ENCODE peak calls at places on chromosomes 6 and 20, in seven cellular contexts. One of them, this sample, is unnamed.

GRCh38 chr6:158772851-158773371 is 46.3 kb downstream of the EZR start:
- DNase-seq in fibroblast of lung: peak; percentile 19
- DNase-seq in EL: peak; percentile 31
- DNase-seq in NCI-H524 treated with DMSO at 0.1 percent for 48 hours: no peak
- DNase-seq in dorsolateral prefrontal cortex: no peak
- DNase-seq in activated CD4-positive, alpha-beta T cell treated with anti-CD3 and anti-CD28 coated beads, Interleukin-2, amount 50 U/mL, for 24 hours: no peak
- DNase-seq in SW 1271: peak; percentile 11
- DNase-seq in this sample: no peak

GRCh38 chr6:107957165-107957908 is 671 bp downstream of the SEC63 start:
- DNase-seq in fibroblast of lung: peak; percentile 77
- DNase-seq in EL: peak; percentile 70
- DNase-seq in NCI-H524 treated with DMSO at 0.1 percent for 48 hours: peak; percentile 21
- DNase-seq in dorsolateral prefrontal cortex: no peak
- DNase-seq in activated CD4-positive, alpha-beta T cell treated with anti-CD3 and anti-CD28 coated beads, Interleukin-2, amount 50 U/mL, for 24 hours: peak; percentile 38
- DNase-seq in SW 1271: peak; percentile 49
- DNase-seq in this sample: peak; percentile 20

GRCh38 chr6:90294614-90294988 is 2.0 kb downstream of the BACH2 start:
- DNase-seq in fibroblast of lung: no peak
- DNase-seq in EL: no peak
- DNase-seq in NCI-H524 treated with DMSO at 0.1 percent for 48 hours: no peak
- DNase-seq in dorsolateral prefrontal cortex: no peak
- DNase-seq in activated CD4-positive, alpha-beta T cell treated with anti-CD3 and anti-CD28 coated beads, Interleukin-2, amount 50 U/mL, for 24 hours: no peak
- DNase-seq in SW 1271: no peak
- DNase-seq in this sample: no peak

GRCh38 chr6:36197739-36198221 is 1.2 kb downstream of the BRPF3 start:
- DNase-seq in fibroblast of lung: no peak
- DNase-seq in EL: peak; percentile 6
- DNase-seq in NCI-H524 treated with DMSO at 0.1 percent for 48 hours: no peak
- DNase-seq in dorsolateral prefrontal cortex: no peak
- DNase-seq in activated CD4-positive, alpha-beta T cell treated with anti-CD3 and anti-CD28 coated beads, Interleukin-2, amount 50 U/mL, for 24 hours: no peak
- DNase-seq in SW 1271: no peak
- DNase-seq in this sample: peak; percentile 31

GRCh38 chr6:3561745-3562144 is 104.9 kb upstream of the SLC22A23 start:
- DNase-seq in fibroblast of lung: peak; percentile 23
- DNase-seq in EL: no peak
- DNase-seq in NCI-H524 treated with DMSO at 0.1 percent for 48 hours: peak; percentile 54
- DNase-seq in dorsolateral prefrontal cortex: no peak
- DNase-seq in activated CD4-positive, alpha-beta T cell treated with anti-CD3 and anti-CD28 coated beads, Interleukin-2, amount 50 U/mL, for 24 hours: no peak
- DNase-seq in SW 1271: peak; percentile 16
- DNase-seq in this sample: no peak

GRCh38 chr6:43698584-43699349 is 11.2 kb upstream of the MRPS18A start:
- DNase-seq in fibroblast of lung: peak; percentile 87
- DNase-seq in EL: peak; percentile 18
- DNase-seq in NCI-H524 treated with DMSO at 0.1 percent for 48 hours: no peak
- DNase-seq in dorsolateral prefrontal cortex: no peak
- DNase-seq in activated CD4-positive, alpha-beta T cell treated with anti-CD3 and anti-CD28 coated beads, Interleukin-2, amount 50 U/mL, for 24 hours: no peak
- DNase-seq in SW 1271: no peak
- DNase-seq in this sample: no peak

GRCh38 chr6:30744054-30744805 is at the start of gene IER3:
- DNase-seq in fibroblast of lung: peak; percentile 90
- DNase-seq in EL: peak; percentile 95
- DNase-seq in NCI-H524 treated with DMSO at 0.1 percent for 48 hours: peak; percentile 16
- DNase-seq in dorsolateral prefrontal cortex: no peak
- DNase-seq in activated CD4-positive, alpha-beta T cell treated with anti-CD3 and anti-CD28 coated beads, Interleukin-2, amount 50 U/mL, for 24 hours: peak; percentile 88
- DNase-seq in SW 1271: peak; percentile 93
- DNase-seq in this sample: peak; percentile 88

GRCh38 chr20:56212071-56212470 is 36.5 kb upstream of the MC3R start:
- DNase-seq in fibroblast of lung: no peak
- DNase-seq in EL: no peak
- DNase-seq in NCI-H524 treated with DMSO at 0.1 percent for 48 hours: no peak
- DNase-seq in dorsolateral prefrontal cortex: no peak
- DNase-seq in activated CD4-positive, alpha-beta T cell treated with anti-CD3 and anti-CD28 coated beads, Interleukin-2, amount 50 U/mL, for 24 hours: no peak
- DNase-seq in SW 1271: no peak
- DNase-seq in this sample: no peak

GRCh38 chr6:87151471-87151785 is 3.9 kb upstream of the ZNF292 start:
- DNase-seq in fibroblast of lung: no peak
- DNase-seq in EL: no peak
- DNase-seq in NCI-H524 treated with DMSO at 0.1 percent for 48 hours: no peak
- DNase-seq in dorsolateral prefrontal cortex: no peak
- DNase-seq in activated CD4-positive, alpha-beta T cell treated with anti-CD3 and anti-CD28 coated beads, Interleukin-2, amount 50 U/mL, for 24 hours: no peak
- DNase-seq in SW 1271: no peak
- DNase-seq in this sample: no peak

GRCh38 chr20:47204008-47204745 is 152.3 kb downstream of the ZMYND8 start:
- DNase-seq in fibroblast of lung: peak; percentile 46
- DNase-seq in EL: peak; percentile 54
- DNase-seq in NCI-H524 treated with DMSO at 0.1 percent for 48 hours: no peak
- DNase-seq in dorsolateral prefrontal cortex: no peak
- DNase-seq in activated CD4-positive, alpha-beta T cell treated with anti-CD3 and anti-CD28 coated beads, Interleukin-2, amount 50 U/mL, for 24 hours: no peak
- DNase-seq in SW 1271: no peak
- DNase-seq in this sample: no peak

GRCh38 chr6:26185004-26185403 is 97.8 kb downstream of the HFE start:
- DNase-seq in fibroblast of lung: no peak
- DNase-seq in EL: no peak
- DNase-seq in NCI-H524 treated with DMSO at 0.1 percent for 48 hours: no peak
- DNase-seq in dorsolateral prefrontal cortex: no peak
- DNase-seq in activated CD4-positive, alpha-beta T cell treated with anti-CD3 and anti-CD28 coated beads, Interleukin-2, amount 50 U/mL, for 24 hours: no peak
- DNase-seq in SW 1271: no peak
- DNase-seq in this sample: no peak